ENCODE peak calls at places on chromosomes 16 and 17, in four cellular contexts. One of them, this sample, is unnamed.

GRCh38 chr16:27284865-27285675 is 16.5 kb upstream of the NSMCE1 start:
- DNase-seq in germinal center: no peak
- DNase-seq in H1: no peak
- DNase-seq in left ventricle myocardium inferior: no peak
- DNase-seq in this sample: no peak

GRCh38 chr17:61007980-61008379 is 330.3 kb downstream of the BCAS3 start:
- DNase-seq in germinal center: no peak
- DNase-seq in left ventricle myocardium inferior: no peak
- DNase-seq in H1: no peak
- DNase-seq in this sample: peak

GRCh38 chr17:44901323-44901965 is 2.2 kb upstream of the EFTUD2 start:
- DNase-seq in H1: no peak
- DNase-seq in left ventricle myocardium inferior: no peak
- DNase-seq in germinal center: no peak
- DNase-seq in this sample: no peak

GRCh38 chr16:77234611-77235010 is 35.4 kb downstream of the SYCE1L start:
- DNase-seq in left ventricle myocardium inferior: no peak
- DNase-seq in H1: no peak
- DNase-seq in germinal center: no peak
- DNase-seq in this sample: no peak

GRCh38 chr16:1788708-1789100 is 4.8 kb downstream of the IGFALS start:
- DNase-seq in germinal center: no peak
- DNase-seq in left ventricle myocardium inferior: no peak
- DNase-seq in H1: no peak
- DNase-seq in this sample: no peak

GRCh38 chr16:66069576-66069975 is 296.9 kb upstream of the CDH5 start:
- DNase-seq in germinal center: no peak
- DNase-seq in left ventricle myocardium inferior: no peak
- DNase-seq in H1: no peak
- DNase-seq in this sample: no peak

GRCh38 chr17:56505154-56505756 is 88.2 kb upstream of the NOG start:
- DNase-seq in germinal center: no peak
- DNase-seq in H1: no peak
- DNase-seq in left ventricle myocardium inferior: no peak
- DNase-seq in this sample: no peak

GRCh38 chr17:9356488-9356911 is 219.1 kb downstream of the STX8 start:
- DNase-seq in H1: no peak
- DNase-seq in left ventricle myocardium inferior: no peak
- DNase-seq in germinal center: no peak
- DNase-seq in this sample: peak

GRCh38 chr17:76383645-76384221 is 676 bp upstream of the SPHK1 start:
- DNase-seq in left ventricle myocardium inferior: peak
- DNase-seq in H1: no peak
- DNase-seq in germinal center: peak
- DNase-seq in this sample: no peak

GRCh38 chr17:72315514-72315913 is 194.7 kb downstream of the SOX9 start:
- DNase-seq in germinal center: no peak
- DNase-seq in left ventricle myocardium inferior: no peak
- DNase-seq in H1: no peak
- DNase-seq in this sample: no peak

GRCh38 chr17:2054740-2055493 is at the start of gene HIC1:
- DNase-seq in left ventricle myocardium inferior: peak
- DNase-seq in germinal center: peak
- DNase-seq in H1: no peak
- DNase-seq in this sample: peak

GRCh38 chr16:31010539-31010938 is at the start of gene STX1B:
- DNase-seq in germinal center: no peak
- DNase-seq in H1: no peak
- DNase-seq in left ventricle myocardium inferior: no peak
- DNase-seq in this sample: peak

GRCh38 chr17:68591583-68591982 is 9.6 kb downstream of the FAM20A start:
- DNase-seq in germinal center: no peak
- DNase-seq in H1: no peak
- DNase-seq in left ventricle myocardium inferior: peak
- DNase-seq in this sample: no peak

GRCh38 chr17:47704781-47705180 is 10.8 kb downstream of the TBKBP1 start:
- DNase-seq in left ventricle myocardium inferior: no peak
- DNase-seq in H1: no peak
- DNase-seq in germinal center: no peak
- DNase-seq in this sample: peak

GRCh38 chr16:83561876-83562275 is 245.9 kb upstream of the HSBP1 start:
- DNase-seq in left ventricle myocardium inferior: no peak
- DNase-seq in germinal center: no peak
- DNase-seq in H1: no peak
- DNase-seq in this sample: no peak

GRCh38 chr17:47618416-47618815 is 31.3 kb upstream of the KPNB1 start:
- DNase-seq in germinal center: no peak
- DNase-seq in left ventricle myocardium inferior: no peak
- DNase-seq in H1: no peak
- DNase-seq in this sample: no peak

GRCh38 chr16:1150511-1150982 is 2.4 kb upstream of the CACNA1H start:
- DNase-seq in germinal center: peak
- DNase-seq in H1: no peak
- DNase-seq in left ventricle myocardium inferior: no peak
- DNase-seq in this sample: no peak

GRCh38 chr16:66298006-66298405 is 68.5 kb upstream of the CDH5 start:
- DNase-seq in left ventricle myocardium inferior: no peak
- DNase-seq in germinal center: no peak
- DNase-seq in H1: no peak
- DNase-seq in this sample: no peak

GRCh38 chr16:75288181-75288580 is 36.8 kb upstream of the BCAR1 start:
- DNase-seq in H1: no peak
- DNase-seq in left ventricle myocardium inferior: no peak
- DNase-seq in germinal center: no peak
- DNase-seq in this sample: no peak

GRCh38 chr17:58520843-58521430 is 6.5 kb upstream of the MTMR4 start:
- DNase-seq in H1: no peak
- DNase-seq in left ventricle myocardium inferior: no peak
- DNase-seq in germinal center: no peak
- DNase-seq in this sample: peak